ENCODE peak calls at places on chromosome 14, in seven cellular contexts. G is AG10803, C is HFF-Myc, F is astrocyte of the cerebellum, I is RWPE2, A is heart left ventricle, R is cardiac muscle cell. W is an unnamed sample.

GRCh38 chr14:57268161-57269067 is at the start of the genes AP5M1 and EXOC5:
- DNase-seq in F (peak; percentile 79), A (peak; percentile 95), G (peak; percentile 91), C (peak; percentile 79), I (peak; percentile 91), R (peak; percentile 94), W (peak; percentile 88)

GRCh38 chr14:75147423-75148071 is 20.7 kb upstream of the NEK9 start:
- DNase-seq in R (peak; percentile 99), I (no peak), A (peak; percentile 64), F (peak; percentile 97), C (no peak), G (peak; percentile 88), W (peak; percentile 35)

GRCh38 chr14:97180304-97181200 is 383.4 kb downstream of the VRK1 start:
- DNase-seq in I (peak; percentile 81), R (peak; percentile 1), A (no peak), G (peak; percentile 79), F (peak; percentile 19), C (no peak), W (no peak)

GRCh38 chr14:30610719-30611388 is 11.3 kb upstream of the SCFD1 start:
- DNase-seq in A (no peak), F (peak; percentile 67), G (peak; percentile 51), I (no peak), R (peak; percentile 87), C (no peak), W (no peak)

GRCh38 chr14:35045798-35046047 is 349 bp upstream of the FAM177A1 start:
- DNase-seq in A (no peak), G (no peak), C (no peak), R (no peak), I (no peak), F (no peak), W (no peak)

GRCh38 chr14:30645600-30645999 is 23.5 kb downstream of the SCFD1 start:
- DNase-seq in G (no peak), A (no peak), I (no peak), C (no peak), F (no peak), R (no peak), W (no peak)

GRCh38 chr14:93906341-93907329 is 20.5 kb upstream of the FAM181A start:
- DNase-seq in F (no peak), I (peak; percentile 70), A (peak; percentile 43), C (no peak), G (peak; percentile 30), R (peak; percentile 52), W (peak; percentile 72)

GRCh38 chr14:21039585-21040369 is 2.4 kb upstream of the RNASE7 start:
- DNase-seq in C (no peak), R (peak; percentile 86), F (peak; percentile 50), I (no peak), A (peak; percentile 56), G (peak; percentile 74), W (peak; percentile 30)

GRCh38 chr14:92495041-92495440 is 18.5 kb upstream of the RIN3 start:
- DNase-seq in C (no peak), G (peak; percentile 47), F (no peak), I (peak; percentile 34), R (peak; percentile 50), A (no peak), W (no peak)

GRCh38 chr14:38207342-38207741 is 362 bp upstream of the SSTR1 start:
- DNase-seq in C (no peak), I (no peak), R (peak; percentile 9), F (no peak), G (no peak), A (no peak), W (no peak)

GRCh38 chr14:61396279-61396678 is 74.9 kb downstream of the PRKCH start:
- DNase-seq in C (no peak), A (no peak), R (no peak), F (no peak), G (no peak), I (no peak), W (no peak)

GRCh38 chr14:70907996-70908917 is 998 bp downstream of the PCNX1 start:
- DNase-seq in C (no peak), A (peak; percentile 75), G (peak; percentile 55), I (peak; percentile 74), R (peak; percentile 81), F (no peak), W (peak; percentile 50)

GRCh38 chr14:64235652-64236640 is 58.2 kb downstream of the ESR2 start:
- DNase-seq in A (no peak), G (no peak), I (no peak), C (no peak), R (no peak), F (peak; percentile 36), W (no peak)

GRCh38 chr14:94395900-94396574 is 7.6 kb upstream of the SERPINA1 start:
- DNase-seq in C (no peak), F (no peak), R (no peak), I (no peak), G (no peak), A (no peak), W (no peak)

GRCh38 chr14:53306926-53307325 is 153.8 kb upstream of the DDHD1 start:
- DNase-seq in A (no peak), F (no peak), G (peak; percentile 3), I (no peak), R (peak; percentile 44), C (no peak), W (no peak)

GRCh38 chr14:36785511-36785910 is 123.9 kb downstream of the PAX9 start:
- DNase-seq in C (no peak), F (no peak), R (no peak), A (no peak), G (no peak), I (no peak), W (no peak)

GRCh38 chr14:63726499-63726898 is 1.4 kb downstream of the SGPP1 start:
- DNase-seq in R (no peak), A (no peak), G (no peak), I (no peak), F (no peak), C (no peak), W (no peak)

GRCh38 chr14:61322011-61322798 is 826 bp downstream of the PRKCH start:
- DNase-seq in A (peak; percentile 39), C (no peak), G (no peak), R (no peak), I (peak; percentile 87), F (no peak), W (no peak)

GRCh38 chr14:97456958-97457357 is 659.8 kb downstream of the VRK1 start:
- DNase-seq in R (no peak), C (no peak), I (no peak), F (no peak), G (peak; percentile 14), A (no peak), W (no peak)

GRCh38 chr14:101183376-101184103 is 280.0 kb upstream of the RTL1 start:
- DNase-seq in F (no peak), R (peak; percentile 12), I (peak; percentile 54), G (no peak), A (no peak), C (no peak), W (peak; percentile 85)
- TF ChIP-seq CTCF in F (peak; percentile 55), R (peak; percentile 58), I (no peak), G (no peak), A (no peak), C (no peak), W (peak; percentile 70)

DNA sequence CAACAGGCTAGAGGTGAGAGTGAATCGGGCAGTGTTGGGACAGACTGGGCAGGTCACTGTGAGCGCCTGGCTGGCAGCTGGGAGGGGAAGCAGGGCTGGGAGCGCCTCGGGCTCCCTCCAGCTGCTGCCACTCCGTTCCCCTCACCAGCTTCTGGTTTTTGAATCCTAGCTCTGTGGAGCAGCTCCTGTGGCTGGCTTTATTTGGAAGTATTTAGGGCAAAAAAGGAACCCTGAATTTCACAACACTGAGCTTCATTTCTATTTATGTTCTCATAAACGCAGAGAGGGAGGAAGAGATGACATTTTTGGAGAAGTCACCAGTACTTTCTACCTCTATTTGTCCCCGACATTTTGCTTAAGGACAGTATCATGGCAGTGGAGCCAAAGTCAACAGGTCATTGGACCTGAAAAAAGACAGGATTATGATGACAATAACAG is 63.9 kb upstream of the ACTN1 start:
- DNase-seq in G (peak; percentile 29), I (no peak), F (no peak), R (no peak), A (peak; percentile 48), C (no peak), W (no peak)
- TF ChIP-seq CTCF in G (no peak), I (no peak), F (no peak), R (no peak), A (no peak), C (no peak), W (no peak)

DNA sequence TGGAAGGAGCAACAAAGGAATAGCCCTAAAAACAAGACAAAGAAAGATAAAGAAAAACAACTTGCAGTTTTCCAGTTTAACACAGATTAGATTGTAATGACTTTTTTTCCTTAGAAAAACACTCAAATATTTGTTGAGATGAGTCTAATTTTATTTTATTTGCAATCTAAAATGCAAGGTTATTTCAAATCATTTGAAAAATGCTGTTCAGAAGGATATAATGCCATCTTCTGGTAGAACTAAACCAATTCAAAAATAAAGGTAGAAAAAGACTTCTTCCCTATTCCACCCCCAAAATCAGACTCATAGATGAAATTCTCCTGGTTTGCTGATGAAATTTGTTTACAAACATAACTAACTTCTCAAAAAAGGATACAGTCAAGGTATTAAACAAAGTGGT is 84.5 kb upstream of the TTC7B start:
- DNase-seq in G (peak; percentile 10), I (no peak), C (no peak), F (no peak), A (no peak), R (peak; percentile 12), W (no peak)
- TF ChIP-seq CTCF in G (peak; percentile 40), I (peak; percentile 80), C (no peak), F (no peak), A (no peak), R (peak; percentile 10), W (no peak)

GRCh38 chr14:105292810-105293711 is 7.7 kb downstream of the BRF1 start:
- DNase-seq in R (no peak), A (no peak), F (no peak), G (no peak), C (no peak), I (no peak), W (no peak)

GRCh38 chr14:105287249-105288102 is 13.3 kb downstream of the BRF1 start:
- DNase-seq in C (no peak), F (no peak), G (no peak), A (no peak), I (no peak), R (no peak), W (no peak)

GRCh38 chr14:105286759-105287144 is 14.0 kb downstream of the BRF1 start:
- DNase-seq in F (no peak), R (no peak), C (no peak), I (no peak), A (no peak), G (no peak), W (no peak)

GRCh38 chr14:105294142-105294597 is 6.6 kb downstream of the BRF1 start:
- DNase-seq in F (no peak), C (no peak), I (no peak), R (peak; percentile 47), G (peak; percentile 63), A (peak; percentile 92), W (no peak)

DNA sequence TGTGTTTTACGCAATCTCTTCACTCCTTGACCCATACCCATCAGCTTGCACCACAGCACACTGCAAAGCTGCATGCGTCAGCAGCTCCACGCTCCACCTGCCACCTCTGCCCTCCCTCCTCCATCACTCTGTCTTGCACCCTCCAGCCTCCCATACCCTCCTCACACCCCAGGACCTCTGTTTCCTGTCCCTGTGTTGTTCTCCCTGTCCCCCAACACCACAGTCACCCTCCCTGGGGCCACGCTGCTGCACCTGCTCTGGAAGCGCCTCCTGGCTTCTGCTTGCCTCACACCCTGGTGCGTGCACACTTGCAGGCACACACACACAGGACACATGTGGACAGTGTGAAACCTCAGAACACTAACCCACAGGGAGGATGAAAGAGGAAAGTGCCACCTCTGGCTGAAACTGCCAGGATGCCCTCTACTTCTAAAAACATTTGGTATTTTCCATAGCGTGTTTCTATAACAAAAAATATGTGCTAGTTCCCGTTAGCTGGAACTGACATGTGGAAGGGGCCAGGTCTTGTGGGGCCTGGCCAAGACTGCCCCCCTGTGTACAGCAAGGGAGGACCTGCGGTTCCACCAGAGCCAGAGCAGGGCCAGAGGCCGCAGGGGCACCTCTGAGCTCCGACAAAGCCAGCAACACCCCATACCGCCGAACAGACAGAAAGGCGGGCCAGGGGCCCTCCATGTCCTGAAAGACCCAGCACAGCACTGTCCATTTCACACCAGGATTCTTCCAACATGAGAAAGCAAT is 10.0 kb downstream of the BRF1 start:
- DNase-seq in R (no peak), F (no peak), A (no peak), I (no peak), C (no peak), G (no peak), W (no peak)
- TF ChIP-seq CTCF in R (no peak), F (no peak), A (no peak), I (no peak), C (no peak), G (no peak), W (no peak)

W was measured in nephron progenitor cell.